ENCODE peak calls at places on chromosomes 2 and 18, in five cellular contexts. One of them, this sample, is unnamed.
A peak's percentile ranks its signal among the peaks of the same experiment; 100 is the strongest.

GRCh38 chr2:223753940-223754339 is 83.4 kb downstream of the AP1S3 start:
- DNase-seq in AG09319: no peak
- DNase-seq in AG08396: no peak
- DNase-seq in activated CD4-positive, alpha-beta T cell treated with anti-CD3 and anti-CD28 coated beads, Interleukin-2, amount 10 ng/mL, durations not matched to agents 7 days and 5 days: no peak
- DNase-seq in cardiac fibroblast: no peak
- DNase-seq in this sample: no peak

GRCh38 chr2:166675553-166675952 is 181.5 kb upstream of the SCN7A start:
- DNase-seq in AG09319: no peak
- DNase-seq in cardiac fibroblast: no peak
- DNase-seq in AG08396: no peak
- DNase-seq in activated CD4-positive, alpha-beta T cell treated with anti-CD3 and anti-CD28 coated beads, Interleukin-2, amount 10 ng/mL, durations not matched to agents 7 days and 5 days: no peak
- DNase-seq in this sample: no peak

GRCh38 chr2:177317857-177318256 is 53.3 kb upstream of the NFE2L2 start:
- DNase-seq in cardiac fibroblast: no peak
- DNase-seq in AG09319: no peak
- DNase-seq in AG08396: no peak
- DNase-seq in activated CD4-positive, alpha-beta T cell treated with anti-CD3 and anti-CD28 coated beads, Interleukin-2, amount 10 ng/mL, durations not matched to agents 7 days and 5 days: no peak
- DNase-seq in this sample: no peak

GRCh38 chr18:63138469-63139340 is 180.9 kb downstream of the BCL2 start:
- DNase-seq in AG09319: no peak
- DNase-seq in AG08396: no peak
- DNase-seq in activated CD4-positive, alpha-beta T cell treated with anti-CD3 and anti-CD28 coated beads, Interleukin-2, amount 10 ng/mL, durations not matched to agents 7 days and 5 days: peak; percentile 16
- DNase-seq in cardiac fibroblast: no peak
- DNase-seq in this sample: no peak

GRCh38 chr2:148901142-148901541 is 26.1 kb downstream of the KIF5C start:
- DNase-seq in AG09319: no peak
- DNase-seq in activated CD4-positive, alpha-beta T cell treated with anti-CD3 and anti-CD28 coated beads, Interleukin-2, amount 10 ng/mL, durations not matched to agents 7 days and 5 days: no peak
- DNase-seq in cardiac fibroblast: no peak
- DNase-seq in AG08396: no peak
- DNase-seq in this sample: no peak

GRCh38 chr2:38505779-38506178 is 96.9 kb downstream of the HNRNPLL start:
- DNase-seq in AG08396: peak; percentile 75
- DNase-seq in AG09319: no peak
- DNase-seq in activated CD4-positive, alpha-beta T cell treated with anti-CD3 and anti-CD28 coated beads, Interleukin-2, amount 10 ng/mL, durations not matched to agents 7 days and 5 days: no peak
- DNase-seq in cardiac fibroblast: peak; percentile 86
- DNase-seq in this sample: peak; percentile 46

GRCh38 chr2:202071107-202071506 is 1.9 kb upstream of the KIAA2012 start:
- DNase-seq in AG09319: no peak
- DNase-seq in activated CD4-positive, alpha-beta T cell treated with anti-CD3 and anti-CD28 coated beads, Interleukin-2, amount 10 ng/mL, durations not matched to agents 7 days and 5 days: no peak
- DNase-seq in AG08396: no peak
- DNase-seq in cardiac fibroblast: no peak
- DNase-seq in this sample: no peak

GRCh38 chr2:120951701-120952100 is 216.0 kb downstream of the GLI2 start:
- DNase-seq in cardiac fibroblast: no peak
- DNase-seq in activated CD4-positive, alpha-beta T cell treated with anti-CD3 and anti-CD28 coated beads, Interleukin-2, amount 10 ng/mL, durations not matched to agents 7 days and 5 days: no peak
- DNase-seq in AG09319: no peak
- DNase-seq in AG08396: no peak
- DNase-seq in this sample: no peak

GRCh38 chr2:182911813-182912517 is 45.5 kb upstream of the FRZB start:
- DNase-seq in AG08396: no peak
- DNase-seq in AG09319: no peak
- DNase-seq in cardiac fibroblast: no peak
- DNase-seq in activated CD4-positive, alpha-beta T cell treated with anti-CD3 and anti-CD28 coated beads, Interleukin-2, amount 10 ng/mL, durations not matched to agents 7 days and 5 days: no peak
- DNase-seq in this sample: no peak

GRCh38 chr2:95346738-95347671 is 49.9 kb downstream of the KCNIP3 start:
- DNase-seq in activated CD4-positive, alpha-beta T cell treated with anti-CD3 and anti-CD28 coated beads, Interleukin-2, amount 10 ng/mL, durations not matched to agents 7 days and 5 days: no peak
- DNase-seq in cardiac fibroblast: peak; percentile 9
- DNase-seq in AG08396: no peak
- DNase-seq in AG09319: no peak
- DNase-seq in this sample: no peak

GRCh38 chr18:57581301-57581934 is 5.1 kb downstream of the FECH start:
- DNase-seq in cardiac fibroblast: no peak
- DNase-seq in activated CD4-positive, alpha-beta T cell treated with anti-CD3 and anti-CD28 coated beads, Interleukin-2, amount 10 ng/mL, durations not matched to agents 7 days and 5 days: peak; percentile 23
- DNase-seq in AG08396: no peak
- DNase-seq in AG09319: no peak
- DNase-seq in this sample: no peak

GRCh38 chr2:228115-228514 is 35.7 kb downstream of the SH3YL1 start:
- DNase-seq in AG09319: no peak
- DNase-seq in activated CD4-positive, alpha-beta T cell treated with anti-CD3 and anti-CD28 coated beads, Interleukin-2, amount 10 ng/mL, durations not matched to agents 7 days and 5 days: no peak
- DNase-seq in AG08396: no peak
- DNase-seq in cardiac fibroblast: no peak
- DNase-seq in this sample: no peak

GRCh38 chr18:79912409-79912991 is 39.0 kb downstream of the SLC66A2 start:
- DNase-seq in AG09319: no peak
- DNase-seq in cardiac fibroblast: peak; percentile 36
- DNase-seq in AG08396: peak; percentile 58
- DNase-seq in activated CD4-positive, alpha-beta T cell treated with anti-CD3 and anti-CD28 coated beads, Interleukin-2, amount 10 ng/mL, durations not matched to agents 7 days and 5 days: peak; percentile 60
- DNase-seq in this sample: peak; percentile 63

GRCh38 chr2:147538088-147538487 is 306.7 kb upstream of the ACVR2A start:
- DNase-seq in cardiac fibroblast: no peak
- DNase-seq in AG08396: no peak
- DNase-seq in activated CD4-positive, alpha-beta T cell treated with anti-CD3 and anti-CD28 coated beads, Interleukin-2, amount 10 ng/mL, durations not matched to agents 7 days and 5 days: no peak
- DNase-seq in AG09319: no peak
- DNase-seq in this sample: no peak

GRCh38 chr2:236834284-236834683 is 251.4 kb upstream of the COPS8 start:
- DNase-seq in activated CD4-positive, alpha-beta T cell treated with anti-CD3 and anti-CD28 coated beads, Interleukin-2, amount 10 ng/mL, durations not matched to agents 7 days and 5 days: no peak
- DNase-seq in cardiac fibroblast: no peak
- DNase-seq in AG08396: no peak
- DNase-seq in AG09319: no peak
- DNase-seq in this sample: no peak

GRCh38 chr18:22286576-22286975 is 117.2 kb downstream of the GATA6 start:
- DNase-seq in AG08396: no peak
- DNase-seq in activated CD4-positive, alpha-beta T cell treated with anti-CD3 and anti-CD28 coated beads, Interleukin-2, amount 10 ng/mL, durations not matched to agents 7 days and 5 days: no peak
- DNase-seq in cardiac fibroblast: no peak
- DNase-seq in AG09319: no peak
- DNase-seq in this sample: no peak

GRCh38 chr2:168717790-168718502 is 84.5 kb upstream of the NOSTRIN start:
- DNase-seq in cardiac fibroblast: no peak
- DNase-seq in AG09319: no peak
- DNase-seq in AG08396: no peak
- DNase-seq in activated CD4-positive, alpha-beta T cell treated with anti-CD3 and anti-CD28 coated beads, Interleukin-2, amount 10 ng/mL, durations not matched to agents 7 days and 5 days: no peak
- DNase-seq in this sample: no peak

GRCh38 chr2:45009303-45009927 is at the start of gene SIX2:
- DNase-seq in activated CD4-positive, alpha-beta T cell treated with anti-CD3 and anti-CD28 coated beads, Interleukin-2, amount 10 ng/mL, durations not matched to agents 7 days and 5 days: no peak
- DNase-seq in AG08396: peak; percentile 96
- DNase-seq in cardiac fibroblast: peak; percentile 98
- DNase-seq in AG09319: peak; percentile 97
- DNase-seq in this sample: peak; percentile 93

GRCh38 chr2:23425338-23425871 is 40.4 kb downstream of the KLHL29 start:
- DNase-seq in cardiac fibroblast: no peak
- DNase-seq in AG09319: no peak
- DNase-seq in AG08396: no peak
- DNase-seq in activated CD4-positive, alpha-beta T cell treated with anti-CD3 and anti-CD28 coated beads, Interleukin-2, amount 10 ng/mL, durations not matched to agents 7 days and 5 days: no peak
- DNase-seq in this sample: no peak

GRCh38 chr18:38305941-38306340 is 740.3 kb upstream of the CELF4 start:
- DNase-seq in AG09319: no peak
- DNase-seq in activated CD4-positive, alpha-beta T cell treated with anti-CD3 and anti-CD28 coated beads, Interleukin-2, amount 10 ng/mL, durations not matched to agents 7 days and 5 days: no peak
- DNase-seq in cardiac fibroblast: no peak
- DNase-seq in AG08396: no peak
- DNase-seq in this sample: no peak

GRCh38 chr2:101793277-101793969 is 95.9 kb downstream of the MAP4K4 start:
- DNase-seq in AG08396: no peak
- DNase-seq in cardiac fibroblast: no peak
- DNase-seq in activated CD4-positive, alpha-beta T cell treated with anti-CD3 and anti-CD28 coated beads, Interleukin-2, amount 10 ng/mL, durations not matched to agents 7 days and 5 days: no peak
- DNase-seq in AG09319: no peak
- DNase-seq in this sample: no peak

GRCh38 chr2:171735991-171736710 is 48.9 kb downstream of the DYNC1I2 start:
- DNase-seq in activated CD4-positive, alpha-beta T cell treated with anti-CD3 and anti-CD28 coated beads, Interleukin-2, amount 10 ng/mL, durations not matched to agents 7 days and 5 days: no peak
- DNase-seq in AG09319: no peak
- DNase-seq in cardiac fibroblast: no peak
- DNase-seq in AG08396: no peak
- DNase-seq in this sample: no peak

GRCh38 chr18:63604791-63605567 is 17.8 kb downstream of the SERPINB13 start:
- DNase-seq in AG09319: no peak
- DNase-seq in activated CD4-positive, alpha-beta T cell treated with anti-CD3 and anti-CD28 coated beads, Interleukin-2, amount 10 ng/mL, durations not matched to agents 7 days and 5 days: no peak
- DNase-seq in AG08396: no peak
- DNase-seq in cardiac fibroblast: peak; percentile 7
- DNase-seq in this sample: no peak

GRCh38 chr2:138485019-138485418 is 16.6 kb upstream of the SPOPL start:
- DNase-seq in AG08396: peak; percentile 5
- DNase-seq in AG09319: no peak
- DNase-seq in activated CD4-positive, alpha-beta T cell treated with anti-CD3 and anti-CD28 coated beads, Interleukin-2, amount 10 ng/mL, durations not matched to agents 7 days and 5 days: no peak
- DNase-seq in cardiac fibroblast: peak; percentile 40
- DNase-seq in this sample: no peak

GRCh38 chr2:23418490-23418911 is 33.5 kb downstream of the KLHL29 start:
- DNase-seq in activated CD4-positive, alpha-beta T cell treated with anti-CD3 and anti-CD28 coated beads, Interleukin-2, amount 10 ng/mL, durations not matched to agents 7 days and 5 days: no peak
- DNase-seq in AG08396: peak; percentile 89
- DNase-seq in cardiac fibroblast: peak; percentile 91
- DNase-seq in AG09319: peak; percentile 43
- DNase-seq in this sample: peak; percentile 78

GRCh38 chr18:51668101-51668500 is 470.6 kb upstream of the MEX3C start:
- DNase-seq in activated CD4-positive, alpha-beta T cell treated with anti-CD3 and anti-CD28 coated beads, Interleukin-2, amount 10 ng/mL, durations not matched to agents 7 days and 5 days: peak; percentile 55
- DNase-seq in AG08396: peak; percentile 4
- DNase-seq in cardiac fibroblast: peak; percentile 53
- DNase-seq in AG09319: no peak
- DNase-seq in this sample: peak; percentile 5

GRCh38 chr2:234029150-234029733 is 21.3 kb upstream of the SPP2 start:
- DNase-seq in AG09319: no peak
- DNase-seq in AG08396: no peak
- DNase-seq in cardiac fibroblast: no peak
- DNase-seq in activated CD4-positive, alpha-beta T cell treated with anti-CD3 and anti-CD28 coated beads, Interleukin-2, amount 10 ng/mL, durations not matched to agents 7 days and 5 days: no peak
- DNase-seq in this sample: no peak

GRCh38 chr2:148567716-148568115 is 76.8 kb upstream of the EPC2 start:
- DNase-seq in AG09319: no peak
- DNase-seq in AG08396: no peak
- DNase-seq in cardiac fibroblast: no peak
- DNase-seq in activated CD4-positive, alpha-beta T cell treated with anti-CD3 and anti-CD28 coated beads, Interleukin-2, amount 10 ng/mL, durations not matched to agents 7 days and 5 days: no peak
- DNase-seq in this sample: no peak

GRCh38 chr2:202215179-202215578 is 23.2 kb downstream of the SUMO1 start:
- DNase-seq in AG09319: no peak
- DNase-seq in activated CD4-positive, alpha-beta T cell treated with anti-CD3 and anti-CD28 coated beads, Interleukin-2, amount 10 ng/mL, durations not matched to agents 7 days and 5 days: no peak
- DNase-seq in AG08396: no peak
- DNase-seq in cardiac fibroblast: peak; percentile 12
- DNase-seq in this sample: no peak

GRCh38 chr18:59556265-59556664 is 141.0 kb downstream of the CCBE1 start:
- DNase-seq in cardiac fibroblast: peak; percentile 69
- DNase-seq in AG08396: peak; percentile 22
- DNase-seq in activated CD4-positive, alpha-beta T cell treated with anti-CD3 and anti-CD28 coated beads, Interleukin-2, amount 10 ng/mL, durations not matched to agents 7 days and 5 days: no peak
- DNase-seq in AG09319: peak; percentile 58
- DNase-seq in this sample: no peak

GRCh38 chr2:138632066-138632465 is 130.5 kb downstream of the SPOPL start:
- DNase-seq in activated CD4-positive, alpha-beta T cell treated with anti-CD3 and anti-CD28 coated beads, Interleukin-2, amount 10 ng/mL, durations not matched to agents 7 days and 5 days: no peak
- DNase-seq in AG09319: no peak
- DNase-seq in AG08396: no peak
- DNase-seq in cardiac fibroblast: peak; percentile 52
- DNase-seq in this sample: no peak

GRCh38 chr2:202815548-202816420 is 55.8 kb downstream of the ICA1L start:
- DNase-seq in activated CD4-positive, alpha-beta T cell treated with anti-CD3 and anti-CD28 coated beads, Interleukin-2, amount 10 ng/mL, durations not matched to agents 7 days and 5 days: no peak
- DNase-seq in cardiac fibroblast: peak; percentile 43
- DNase-seq in AG08396: no peak
- DNase-seq in AG09319: no peak
- DNase-seq in this sample: peak; percentile 17

GRCh38 chr2:96867756-96868554 is 1.9 kb downstream of the SEMA4C start:
- DNase-seq in activated CD4-positive, alpha-beta T cell treated with anti-CD3 and anti-CD28 coated beads, Interleukin-2, amount 10 ng/mL, durations not matched to agents 7 days and 5 days: no peak
- DNase-seq in AG09319: no peak
- DNase-seq in AG08396: no peak
- DNase-seq in cardiac fibroblast: peak; percentile 36
- DNase-seq in this sample: no peak

GRCh38 chr2:140158259-140158658 is 1378.1 kb upstream of the NXPH2 start:
- DNase-seq in AG09319: no peak
- DNase-seq in cardiac fibroblast: no peak
- DNase-seq in AG08396: no peak
- DNase-seq in activated CD4-positive, alpha-beta T cell treated with anti-CD3 and anti-CD28 coated beads, Interleukin-2, amount 10 ng/mL, durations not matched to agents 7 days and 5 days: no peak
- DNase-seq in this sample: no peak

GRCh38 chr2:237538901-237539300 is 27.5 kb upstream of the PRLH start:
- DNase-seq in AG09319: no peak
- DNase-seq in activated CD4-positive, alpha-beta T cell treated with anti-CD3 and anti-CD28 coated beads, Interleukin-2, amount 10 ng/mL, durations not matched to agents 7 days and 5 days: no peak
- DNase-seq in cardiac fibroblast: no peak
- DNase-seq in AG08396: no peak
- DNase-seq in this sample: no peak

GRCh38 chr2:181457741-181458425 is 697 bp downstream of the ITGA4 start:
- DNase-seq in activated CD4-positive, alpha-beta T cell treated with anti-CD3 and anti-CD28 coated beads, Interleukin-2, amount 10 ng/mL, durations not matched to agents 7 days and 5 days: peak; percentile 53
- DNase-seq in AG09319: no peak
- DNase-seq in AG08396: peak; percentile 43
- DNase-seq in cardiac fibroblast: peak; percentile 65
- DNase-seq in this sample: peak; percentile 39

GRCh38 chr18:72161686-72162085 is 382.5 kb downstream of the CBLN2 start:
- DNase-seq in AG09319: no peak
- DNase-seq in activated CD4-positive, alpha-beta T cell treated with anti-CD3 and anti-CD28 coated beads, Interleukin-2, amount 10 ng/mL, durations not matched to agents 7 days and 5 days: no peak
- DNase-seq in AG08396: no peak
- DNase-seq in cardiac fibroblast: peak; percentile 0
- DNase-seq in this sample: no peak

GRCh38 chr2:168234407-168235085 is 12.8 kb downstream of the STK39 start:
- DNase-seq in cardiac fibroblast: peak; percentile 36
- DNase-seq in activated CD4-positive, alpha-beta T cell treated with anti-CD3 and anti-CD28 coated beads, Interleukin-2, amount 10 ng/mL, durations not matched to agents 7 days and 5 days: no peak
- DNase-seq in AG08396: no peak
- DNase-seq in AG09319: no peak
- DNase-seq in this sample: no peak

GRCh38 chr2:45909677-45910191 is 258.3 kb downstream of the PRKCE start:
- DNase-seq in AG09319: no peak
- DNase-seq in activated CD4-positive, alpha-beta T cell treated with anti-CD3 and anti-CD28 coated beads, Interleukin-2, amount 10 ng/mL, durations not matched to agents 7 days and 5 days: no peak
- DNase-seq in cardiac fibroblast: no peak
- DNase-seq in AG08396: no peak
- DNase-seq in this sample: no peak

This sample was measured in hepatic stellate cell.